ENCODE peak calls at places on chromosomes 4 and X, in four cellular contexts. Y is posterior vena cava, C is hepatic stellate cell, G is dorsolateral prefrontal cortex. V is an unnamed sample.

GRCh38 chr4:157992038-157992706 is 180.7 kb downstream of the GASK1B start:
- DNase-seq in C (peak; percentile 14), G (no peak), Y (no peak), V (no peak)

GRCh38 chr4:128305942-128306341 is 18.3 kb upstream of the PGRMC2 start:
- DNase-seq in Y (no peak), C (no peak), G (no peak), V (no peak)

GRCh38 chr4:66045913-66046312 is 375.6 kb upstream of the EPHA5 start:
- DNase-seq in C (no peak), G (no peak), Y (no peak), V (no peak)

GRCh38 chr4:66048861-66049260 is 378.6 kb upstream of the EPHA5 start:
- DNase-seq in G (no peak), C (no peak), Y (no peak), V (no peak)

GRCh38 chr4:158998624-158999023 is 104.3 kb upstream of the RAPGEF2 start:
- DNase-seq in Y (no peak), C (no peak), G (no peak), V (no peak)

GRCh38 chrX:68193234-68193633 is 240.1 kb downstream of the OPHN1 start:
- DNase-seq in Y (no peak), C (no peak), G (no peak), V (no peak)

GRCh38 chr4:5137226-5137625 is 85.9 kb downstream of the STK32B start:
- DNase-seq in Y (no peak), G (no peak), C (no peak), V (no peak)

GRCh38 chr4:3607690-3608514 is 75.7 kb upstream of the LRPAP1 start:
- DNase-seq in Y (no peak), C (no peak), G (no peak), V (no peak)

GRCh38 chrX:39759526-39760224 is 338.1 kb downstream of the BCOR start:
- DNase-seq in G (no peak), C (peak; percentile 71), Y (no peak), V (no peak)